ENCODE peak calls at places on chromosomes 4 and X, in six cellular contexts. F is lower lobe of right lung, K is colonic mucosa, B is left lung, H is H9, P is body of pancreas. Q is an unnamed sample.

GRCh38 chrX:30787012-30787411 is 102.0 kb downstream of the TAB3 start:
- DNase-seq in F (no peak), K (no peak), B (no peak), H (peak; percentile 10), P (no peak), Q (no peak)

GRCh38 chr4:78174931-78175330 is 117.8 kb downstream of the FRAS1 start:
- DNase-seq in F (no peak), K (no peak), B (no peak), H (peak; percentile 38), P (no peak), Q (no peak)

GRCh38 chrX:37578045-37578444 is 6.6 kb downstream of the LANCL3 start:
- DNase-seq in F (no peak), K (no peak), B (no peak), H (no peak), P (no peak), Q (no peak)

GRCh38 chrX:136708348-136708747 is 60.4 kb downstream of the CD40LG start:
- DNase-seq in F (no peak), K (no peak), B (no peak), H (no peak), P (no peak), Q (no peak)

GRCh38 chr4:62709618-62710252 is 1509.6 kb downstream of the ADGRL3 start:
- DNase-seq in F (no peak), K (no peak), B (no peak), H (no peak), P (no peak), Q (no peak)

GRCh38 chr4:30721353-30722091 is 1.4 kb downstream of the PCDH7 start:
- DNase-seq in F (no peak), K (peak; percentile 22), B (peak; percentile 34), H (peak; percentile 55), P (peak; percentile 42), Q (peak; percentile 69)

GRCh38 chr4:2939383-2940243 is 23.6 kb downstream of the NOP14 start:
- DNase-seq in F (no peak), K (no peak), B (peak; percentile 23), H (no peak), P (no peak), Q (no peak)

GRCh38 chr4:151313306-151314028 is 11.9 kb downstream of the SH3D19 start:
- DNase-seq in F (no peak), K (no peak), B (no peak), H (no peak), P (peak; percentile 8), Q (no peak)

GRCh38 chrX:54423161-54423888 is 16.9 kb upstream of the TSR2 start:
- DNase-seq in F (no peak), K (no peak), B (no peak), H (peak; percentile 62), P (no peak), Q (no peak)

GRCh38 chr4:184280591-184281071 is 63.0 kb upstream of the ENPP6 start:
- DNase-seq in F (no peak), K (no peak), B (no peak), H (peak; percentile 8), P (no peak), Q (no peak)

GRCh38 chrX:18353931-18354368 is 538 bp downstream of the SCML2 start:
- DNase-seq in F (no peak), K (peak; percentile 22), B (no peak), H (peak; percentile 54), P (peak; percentile 15), Q (no peak)

GRCh38 chrX:331145-331771 is 12.7 kb upstream of the GTPBP6 start:
- DNase-seq in F (peak; percentile 46), K (no peak), B (peak; percentile 30), H (no peak), P (peak; percentile 13), Q (no peak)

GRCh38 chr4:1337376-1337831 is 9.6 kb upstream of the UVSSA start:
- DNase-seq in F (no peak), K (peak; percentile 32), B (no peak), H (no peak), P (no peak), Q (no peak)

GRCh38 chr4:56972832-56973231 is 4.6 kb downstream of the NOA1 start:
- DNase-seq in F (no peak), K (no peak), B (no peak), H (no peak), P (no peak), Q (no peak)

GRCh38 chr4:41448935-41449334 is 89.0 kb upstream of the LIMCH1 start:
- DNase-seq in F (no peak), K (peak; percentile 36), B (peak; percentile 47), H (no peak), P (peak; percentile 15), Q (no peak)

GRCh38 chrX:44898411-44899221 is 25.6 kb downstream of the KDM6A start:
- DNase-seq in F (no peak), K (no peak), B (no peak), H (no peak), P (peak; percentile 43), Q (no peak)

GRCh38 chr4:141020801-141021261 is 112.4 kb downstream of the RNF150 start:
- DNase-seq in F (no peak), K (no peak), B (no peak), H (no peak), P (no peak), Q (no peak)

GRCh38 chr4:158170691-158171455 is 2.0 kb downstream of the GASK1B start:
- DNase-seq in F (peak; percentile 72), K (peak; percentile 58), B (peak; percentile 78), H (peak; percentile 60), P (peak; percentile 77), Q (peak; percentile 91)

GRCh38 chr4:106095408-106095807 is 200.1 kb downstream of the NPNT start:
- DNase-seq in F (no peak), K (no peak), B (no peak), H (no peak), P (no peak), Q (no peak)

GRCh38 chr4:98657531-98658286 is 702 bp downstream of the TSPAN5 start:
- DNase-seq in F (no peak), K (peak; percentile 43), B (peak; percentile 43), H (peak; percentile 68), P (peak; percentile 29), Q (peak; percentile 70)

GRCh38 chrX:150934453-150934852 is 36.0 kb upstream of the CD99L2 start:
- DNase-seq in F (no peak), K (no peak), B (no peak), H (peak; percentile 81), P (no peak), Q (no peak)

GRCh38 chrX:125203379-125203736 is 116.3 kb upstream of the TEX13C start:
- DNase-seq in F (no peak), K (no peak), B (no peak), H (no peak), P (no peak), Q (no peak)

GRCh38 chr4:24115101-24115500 is 225.3 kb upstream of the PPARGC1A start:
- DNase-seq in F (no peak), K (no peak), B (no peak), H (no peak), P (no peak), Q (no peak)

GRCh38 chrX:9285342-9285771 is 179.5 kb upstream of the TBL1X start:
- DNase-seq in F (no peak), K (no peak), B (no peak), H (no peak), P (no peak), Q (no peak)

GRCh38 chr4:53349201-53349600 is 16.7 kb downstream of the SCFD2 start:
- DNase-seq in F (no peak), K (no peak), B (no peak), H (no peak), P (no peak), Q (no peak)

DNA sequence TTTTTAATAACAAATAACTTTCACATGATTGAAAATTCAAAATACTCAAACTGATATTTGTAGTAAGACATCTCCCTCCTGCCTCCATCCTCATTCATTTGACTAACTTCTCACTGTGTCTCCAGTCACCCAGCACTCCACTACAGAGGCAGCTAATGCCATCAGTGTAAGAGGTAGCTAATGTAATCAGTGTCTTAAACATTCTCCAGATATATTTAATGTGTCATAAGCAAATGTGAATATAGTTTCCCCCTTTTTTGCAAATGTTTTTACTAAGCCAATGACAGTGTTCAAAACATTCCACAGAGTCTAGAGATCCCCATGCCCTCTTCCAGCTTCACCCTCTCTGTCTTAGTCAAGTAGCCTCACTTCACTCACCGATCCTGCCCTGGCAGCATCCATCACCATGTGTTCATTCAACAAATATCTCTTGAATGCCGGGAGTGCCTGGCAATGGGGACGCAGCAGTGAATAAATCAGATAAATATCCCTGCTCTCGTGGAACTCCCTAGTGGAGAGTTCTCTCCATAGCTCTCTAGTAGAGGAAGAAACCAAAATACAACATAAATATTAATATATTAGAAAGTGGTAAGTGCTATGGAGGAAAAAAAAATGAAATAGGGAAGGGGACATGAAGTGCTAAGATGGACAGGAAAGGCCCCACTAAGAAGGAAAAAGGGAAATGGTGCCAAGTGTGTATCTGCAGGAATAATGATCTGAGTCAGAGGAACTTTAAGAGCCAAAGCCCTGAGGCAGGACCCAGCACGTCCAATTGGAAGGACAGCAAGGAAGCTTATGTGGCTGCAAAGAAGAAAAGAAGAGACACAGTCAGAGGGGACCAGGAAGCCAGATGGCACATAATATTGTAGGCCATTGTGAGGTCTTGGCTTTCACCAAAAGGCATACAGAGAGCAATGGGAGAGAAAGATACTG is 18.7 kb downstream of the SCFD2 start:
- DNase-seq in F (no peak), K (no peak), B (no peak), H (no peak), P (no peak), Q (no peak)
- TF ChIP-seq CTCF in F (no peak), K (no peak), B (no peak), H (no peak), P (no peak), Q (peak; percentile 17)

DNA sequence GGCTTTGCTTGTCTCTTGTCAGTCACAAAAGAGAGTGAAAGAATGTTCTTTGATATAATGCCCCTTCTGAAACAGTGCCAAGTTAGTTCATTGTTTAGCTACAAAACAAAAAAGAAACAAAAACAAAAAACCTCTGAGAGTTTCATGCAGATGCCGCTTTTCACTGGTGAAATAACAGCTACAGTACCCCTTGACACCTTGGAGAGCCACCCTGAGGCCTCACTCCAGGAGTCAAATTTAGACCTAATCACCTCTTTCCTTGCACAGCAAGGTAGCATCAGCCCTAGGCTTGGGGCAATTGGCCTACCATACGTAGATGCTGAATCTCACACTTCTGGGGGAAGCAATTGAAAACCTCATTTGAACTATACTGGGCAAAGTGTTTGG is 185.2 kb downstream of the UNC5C start:
- DNase-seq in F (no peak), K (no peak), B (no peak), H (no peak), P (no peak), Q (no peak)
- H3K27ac ChIP-seq in F (no peak overlapping the region), K (no peak overlapping the region), B (no peak overlapping the region), H (no peak overlapping the region), P (no peak overlapping the region), Q (no peak overlapping the region)

GRCh38 chrX:68257015-68257414 is 176.3 kb downstream of the OPHN1 start:
- DNase-seq in F (no peak), K (no peak), B (no peak), H (no peak), P (no peak), Q (no peak)

GRCh38 chrX:68261060-68261672 is 172.1 kb downstream of the OPHN1 start:
- DNase-seq in F (no peak), K (no peak), B (no peak), H (no peak), P (no peak), Q (no peak)
- TF ChIP-seq CTCF in F (no peak), K (no peak), B (no peak), H (no peak), P (no peak), Q (no peak)

GRCh38 chr4:13359809-13360208 is 124.3 kb downstream of the RAB28 start:
- DNase-seq in F (no peak), K (no peak), B (no peak), H (no peak), P (no peak), Q (no peak)
- H3K27ac ChIP-seq in F (no peak overlapping the region), K (no peak overlapping the region), B (no peak overlapping the region), H (no peak overlapping the region), P (no peak overlapping the region), Q (no peak overlapping the region)